ENCODE peak calls at places on chromosomes 5 and 9, in six cellular contexts. One of them, this sample, is unnamed. For H3K4me1 and H3K9me3, the result is how much of the 10 kb centered on the place peaks cover.

GRCh38 chr9:127519301-127520166 is 68.2 kb downstream of the LRSAM1 start:
- DNase-seq in sigmoid colon: no peak
- DNase-seq in colonic mucosa: peak
- DNase-seq in HCT116: no peak
- DNase-seq in heart left ventricle: no peak
- DNase-seq in A549: no peak
- DNase-seq in this sample: no peak

GRCh38 chr9:115986508-115986907 is 167.1 kb upstream of the PAPPA start:
- DNase-seq in HCT116: no peak
- DNase-seq in A549: no peak
- DNase-seq in heart left ventricle: no peak
- DNase-seq in colonic mucosa: no peak
- DNase-seq in sigmoid colon: no peak
- DNase-seq in this sample: no peak

GRCh38 chr9:36346578-36346977 is 53.5 kb downstream of the RNF38 start:
- DNase-seq in HCT116: no peak
- DNase-seq in colonic mucosa: no peak
- DNase-seq in sigmoid colon: no peak
- DNase-seq in heart left ventricle: no peak
- DNase-seq in A549: no peak
- DNase-seq in this sample: no peak

GRCh38 chr9:79053613-79054012 is 518.2 kb upstream of the TLE4 start:
- DNase-seq in colonic mucosa: no peak
- DNase-seq in sigmoid colon: no peak
- DNase-seq in HCT116: no peak
- DNase-seq in heart left ventricle: no peak
- DNase-seq in A549: no peak
- DNase-seq in this sample: no peak

GRCh38 chr5:62168882-62169281 is 137.1 kb upstream of the KIF2A start:
- DNase-seq in sigmoid colon: no peak
- DNase-seq in heart left ventricle: no peak
- DNase-seq in colonic mucosa: no peak
- DNase-seq in A549: no peak
- DNase-seq in HCT116: no peak
- DNase-seq in this sample: no peak

GRCh38 chr5:67010684-67011409 is 185.8 kb downstream of the CD180 start:
- DNase-seq in A549: no peak
- DNase-seq in heart left ventricle: peak
- DNase-seq in HCT116: no peak
- DNase-seq in colonic mucosa: no peak
- DNase-seq in sigmoid colon: peak
- DNase-seq in this sample: no peak

GRCh38 chr5:77413049-77413448 is 79.1 kb downstream of the WDR41 start:
- DNase-seq in A549: no peak
- DNase-seq in sigmoid colon: no peak
- DNase-seq in heart left ventricle: no peak
- DNase-seq in colonic mucosa: no peak
- DNase-seq in HCT116: no peak
- DNase-seq in this sample: no peak

GRCh38 chr9:318646-319045 is 104.0 kb downstream of the DOCK8 start:
- DNase-seq in colonic mucosa: no peak
- DNase-seq in A549: no peak
- DNase-seq in sigmoid colon: no peak
- DNase-seq in heart left ventricle: no peak
- DNase-seq in HCT116: no peak
- DNase-seq in this sample: no peak

GRCh38 chr5:159091051-159091450 is 8.7 kb downstream of the EBF1 start:
- DNase-seq in heart left ventricle: no peak
- DNase-seq in colonic mucosa: no peak
- DNase-seq in HCT116: no peak
- DNase-seq in A549: no peak
- DNase-seq in sigmoid colon: no peak
- DNase-seq in this sample: no peak

GRCh38 chr9:92576175-92576574 is 40.4 kb upstream of the ECM2 start:
- DNase-seq in heart left ventricle: no peak
- DNase-seq in sigmoid colon: no peak
- DNase-seq in colonic mucosa: no peak
- DNase-seq in HCT116: no peak
- DNase-seq in A549: no peak
- DNase-seq in this sample: no peak

GRCh38 chr9:133694686-133695085 is 43.5 kb downstream of the SARDH start:
- DNase-seq in sigmoid colon: no peak
- DNase-seq in colonic mucosa: no peak
- DNase-seq in heart left ventricle: no peak
- DNase-seq in HCT116: no peak
- DNase-seq in A549: no peak
- DNase-seq in this sample: no peak

GRCh38 chr5:39218482-39219381 is 631 bp downstream of the FYB1 start:
- DNase-seq in colonic mucosa: no peak
- DNase-seq in A549: no peak
- DNase-seq in heart left ventricle: no peak
- DNase-seq in HCT116: no peak
- DNase-seq in sigmoid colon: peak
- DNase-seq in this sample: no peak

GRCh38 chr5:139985733-139986132 is 57.4 kb downstream of the NRG2 start:
- DNase-seq in HCT116: peak
- DNase-seq in heart left ventricle: peak
- DNase-seq in A549: peak
- DNase-seq in colonic mucosa: no peak
- DNase-seq in sigmoid colon: no peak
- DNase-seq in this sample: no peak

GRCh38 chr9:89519393-89519805 is 21.5 kb upstream of the SEMA4D start:
- DNase-seq in colonic mucosa: no peak
- DNase-seq in HCT116: peak
- DNase-seq in sigmoid colon: no peak
- DNase-seq in A549: peak
- DNase-seq in heart left ventricle: peak
- DNase-seq in this sample: peak

GRCh38 chr5:115196161-115196560 is 26.5 kb upstream of the TRIM36 start:
- DNase-seq in sigmoid colon: no peak
- DNase-seq in A549: no peak
- DNase-seq in colonic mucosa: no peak
- DNase-seq in heart left ventricle: no peak
- DNase-seq in HCT116: no peak
- DNase-seq in this sample: no peak

GRCh38 chr5:137320056-137321045 is 178.8 kb downstream of the SPOCK1 start:
- DNase-seq in sigmoid colon: no peak
- DNase-seq in HCT116: peak
- DNase-seq in colonic mucosa: peak
- DNase-seq in A549: peak
- DNase-seq in heart left ventricle: no peak
- DNase-seq in this sample: no peak

GRCh38 chr5:103895738-103896137 is 333.1 kb upstream of the NUDT12 start:
- DNase-seq in A549: no peak
- DNase-seq in HCT116: no peak
- DNase-seq in colonic mucosa: no peak
- DNase-seq in sigmoid colon: no peak
- DNase-seq in heart left ventricle: no peak
- DNase-seq in this sample: no peak

GRCh38 chr5:168123853-168124528 is 167.5 kb upstream of the WWC1 start:
- DNase-seq in colonic mucosa: no peak
- DNase-seq in sigmoid colon: no peak
- DNase-seq in heart left ventricle: no peak
- DNase-seq in A549: no peak
- DNase-seq in HCT116: no peak
- DNase-seq in this sample: no peak

GRCh38 chr5:52727568-52727967 is 60.1 kb upstream of the ITGA1 start:
- DNase-seq in heart left ventricle: no peak
- DNase-seq in sigmoid colon: peak
- DNase-seq in A549: no peak
- DNase-seq in HCT116: no peak
- DNase-seq in colonic mucosa: peak
- DNase-seq in this sample: no peak

DNA sequence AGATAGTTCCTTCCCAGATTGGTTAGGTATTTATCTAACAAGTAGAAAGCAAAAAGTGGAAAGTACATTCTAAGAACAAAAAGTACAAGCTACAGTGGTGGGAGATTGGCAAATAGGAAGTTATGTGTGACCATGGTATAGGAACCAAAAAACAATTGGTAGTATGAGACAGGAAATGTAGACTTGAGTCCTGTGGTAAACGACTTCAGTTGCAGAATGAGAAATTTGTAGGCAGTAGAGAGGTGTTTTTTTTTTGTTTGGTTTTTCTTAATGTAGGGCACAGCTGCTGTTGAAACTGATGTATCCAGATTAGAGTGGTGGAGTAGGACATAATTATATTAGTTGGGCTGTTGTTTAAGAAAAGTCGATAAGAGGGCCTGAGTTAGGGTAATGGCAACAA is 72.0 kb downstream of the CCNH start:
- DNase-seq in colonic mucosa: no peak
- DNase-seq in heart left ventricle: no peak
- DNase-seq in A549: no peak
- DNase-seq in HCT116: no peak
- DNase-seq in sigmoid colon: no peak
- DNase-seq in this sample: no peak
- TF ChIP-seq CTCF in colonic mucosa: no peak
- TF ChIP-seq CTCF in heart left ventricle: no peak
- TF ChIP-seq CTCF in A549: no peak
- TF ChIP-seq CTCF in HCT116: no peak
- TF ChIP-seq CTCF in sigmoid colon: no peak
- TF ChIP-seq CTCF in this sample: no peak

DNA sequence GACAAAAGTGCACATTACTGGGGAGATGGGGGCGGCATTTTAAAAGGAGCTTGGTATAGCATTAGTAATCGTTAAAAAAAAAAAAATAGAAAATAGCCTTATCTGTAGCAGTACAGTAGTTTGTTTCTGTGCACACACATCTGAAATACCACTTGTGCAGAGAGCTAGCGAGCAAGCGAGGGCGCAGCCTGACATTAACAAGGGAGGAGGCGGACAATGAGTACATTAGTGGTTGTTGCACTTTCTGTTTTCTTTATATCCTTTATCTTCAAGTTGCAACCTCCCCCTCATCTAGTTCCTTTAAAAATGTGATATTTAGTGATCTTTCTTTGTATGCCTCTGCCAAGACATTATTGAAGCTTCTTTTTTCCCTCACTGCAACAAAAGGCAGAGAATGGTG is 880 bp upstream of the PTPDC1 start:
- DNase-seq in sigmoid colon: no peak
- DNase-seq in HCT116: no peak
- DNase-seq in A549: no peak
- DNase-seq in colonic mucosa: no peak
- DNase-seq in heart left ventricle: no peak
- DNase-seq in this sample: no peak
- H3K4me1 ChIP-seq in sigmoid colon: under half
- H3K4me1 ChIP-seq in HCT116: under half
- H3K4me1 ChIP-seq in A549: under half
- H3K4me1 ChIP-seq in colonic mucosa: under half
- H3K4me1 ChIP-seq in heart left ventricle: under half
- H3K4me1 ChIP-seq in this sample: under half

GRCh38 chr9:35029241-35029640 is 39.7 kb downstream of the DNAJB5 start:
- DNase-seq in colonic mucosa: no peak
- DNase-seq in A549: no peak
- DNase-seq in heart left ventricle: no peak
- DNase-seq in HCT116: no peak
- DNase-seq in sigmoid colon: no peak
- DNase-seq in this sample: no peak
- H3K9me3 ChIP-seq in colonic mucosa: under half
- H3K9me3 ChIP-seq in A549: under half
- H3K9me3 ChIP-seq in heart left ventricle: under half
- H3K9me3 ChIP-seq in HCT116: under half
- H3K9me3 ChIP-seq in sigmoid colon: under half
- H3K9me3 ChIP-seq in this sample: under half

GRCh38 chr5:173786296-173787187 is 101.6 kb upstream of the CPEB4 start:
- DNase-seq in sigmoid colon: no peak
- DNase-seq in colonic mucosa: no peak
- DNase-seq in A549: no peak
- DNase-seq in heart left ventricle: no peak
- DNase-seq in HCT116: no peak
- DNase-seq in this sample: peak
- TF ChIP-seq CTCF in sigmoid colon: no peak
- TF ChIP-seq CTCF in colonic mucosa: no peak
- TF ChIP-seq CTCF in A549: no peak
- TF ChIP-seq CTCF in heart left ventricle: no peak
- TF ChIP-seq CTCF in HCT116: no peak
- TF ChIP-seq CTCF in this sample: no peak

GRCh38 chr5:14270212-14270702 is 127.1 kb downstream of the TRIO start:
- DNase-seq in sigmoid colon: no peak
- DNase-seq in HCT116: peak
- DNase-seq in heart left ventricle: peak
- DNase-seq in colonic mucosa: peak
- DNase-seq in A549: peak
- DNase-seq in this sample: no peak
- H3K4me1 ChIP-seq in sigmoid colon: under half
- H3K4me1 ChIP-seq in HCT116: half or more
- H3K4me1 ChIP-seq in heart left ventricle: half or more
- H3K4me1 ChIP-seq in colonic mucosa: under half
- H3K4me1 ChIP-seq in A549: half or more
- H3K4me1 ChIP-seq in this sample: under half